ENCODE peak calls at places on chromosome 7, in eight cellular contexts. One of them, this sample, is unnamed.

GRCh38 chr7:23346316-23346715 is 47.2 kb downstream of the MALSU1 start:
- ATAC-seq in aorta: no peak
- ATAC-seq in Panc1: no peak
- ATAC-seq in IMR-90: no peak
- ATAC-seq in psoas muscle: no peak
- ATAC-seq in upper lobe of right lung: no peak
- ATAC-seq in left lung: no peak
- ATAC-seq in A549: no peak
- ATAC-seq in this sample: no peak

GRCh38 chr7:121406866-121407439 is 10.8 kb upstream of the FAM3C start:
- ATAC-seq in aorta: no peak
- ATAC-seq in left lung: no peak
- ATAC-seq in A549: no peak
- ATAC-seq in psoas muscle: no peak
- ATAC-seq in upper lobe of right lung: no peak
- ATAC-seq in IMR-90: no peak
- ATAC-seq in Panc1: no peak
- ATAC-seq in this sample: no peak

GRCh38 chr7:111301891-111302290 is 211.0 kb downstream of the LRRN3 start:
- ATAC-seq in IMR-90: no peak
- ATAC-seq in psoas muscle: no peak
- ATAC-seq in upper lobe of right lung: no peak
- ATAC-seq in aorta: no peak
- ATAC-seq in Panc1: no peak
- ATAC-seq in left lung: no peak
- ATAC-seq in A549: no peak
- ATAC-seq in this sample: no peak

GRCh38 chr7:23685770-23686169 is 5.8 kb downstream of the FAM221A start:
- ATAC-seq in IMR-90: no peak
- ATAC-seq in upper lobe of right lung: no peak
- ATAC-seq in aorta: no peak
- ATAC-seq in left lung: peak
- ATAC-seq in psoas muscle: no peak
- ATAC-seq in A549: no peak
- ATAC-seq in Panc1: peak
- ATAC-seq in this sample: no peak

GRCh38 chr7:151968357-151968756 is 12.1 kb downstream of the GALNTL5 start:
- ATAC-seq in Panc1: no peak
- ATAC-seq in psoas muscle: peak
- ATAC-seq in left lung: peak
- ATAC-seq in IMR-90: no peak
- ATAC-seq in aorta: peak
- ATAC-seq in upper lobe of right lung: peak
- ATAC-seq in A549: no peak
- ATAC-seq in this sample: peak

GRCh38 chr7:17126413-17127374 is 171.8 kb upstream of the AHR start:
- ATAC-seq in Panc1: no peak
- ATAC-seq in left lung: no peak
- ATAC-seq in psoas muscle: no peak
- ATAC-seq in A549: no peak
- ATAC-seq in upper lobe of right lung: peak
- ATAC-seq in aorta: no peak
- ATAC-seq in IMR-90: no peak
- ATAC-seq in this sample: no peak

GRCh38 chr7:6032167-6032566 is 991 bp downstream of the ANKRD61 start:
- ATAC-seq in IMR-90: no peak
- ATAC-seq in A549: no peak
- ATAC-seq in psoas muscle: no peak
- ATAC-seq in aorta: no peak
- ATAC-seq in upper lobe of right lung: no peak
- ATAC-seq in left lung: no peak
- ATAC-seq in Panc1: no peak
- ATAC-seq in this sample: no peak

GRCh38 chr7:18317956-18318355 is 177.6 kb upstream of the HDAC9 start:
- ATAC-seq in IMR-90: no peak
- ATAC-seq in upper lobe of right lung: no peak
- ATAC-seq in A549: no peak
- ATAC-seq in aorta: no peak
- ATAC-seq in Panc1: no peak
- ATAC-seq in left lung: no peak
- ATAC-seq in psoas muscle: no peak
- ATAC-seq in this sample: no peak

GRCh38 chr7:537911-538634 is 18.4 kb upstream of the PDGFA start:
- ATAC-seq in A549: peak
- ATAC-seq in upper lobe of right lung: peak
- ATAC-seq in Panc1: peak
- ATAC-seq in left lung: peak
- ATAC-seq in aorta: peak
- ATAC-seq in IMR-90: peak
- ATAC-seq in psoas muscle: peak
- ATAC-seq in this sample: peak

GRCh38 chr7:44112997-44113763 is 9.0 kb downstream of the AEBP1 start:
- ATAC-seq in left lung: no peak
- ATAC-seq in IMR-90: no peak
- ATAC-seq in aorta: no peak
- ATAC-seq in upper lobe of right lung: no peak
- ATAC-seq in A549: no peak
- ATAC-seq in psoas muscle: no peak
- ATAC-seq in Panc1: peak
- ATAC-seq in this sample: no peak

GRCh38 chr7:128932862-128933821 is 4.6 kb upstream of the IRF5 start:
- ATAC-seq in psoas muscle: no peak
- ATAC-seq in A549: no peak
- ATAC-seq in Panc1: no peak
- ATAC-seq in IMR-90: no peak
- ATAC-seq in aorta: peak
- ATAC-seq in upper lobe of right lung: peak
- ATAC-seq in left lung: peak
- ATAC-seq in this sample: no peak

GRCh38 chr7:155996718-155997059 is 184.4 kb upstream of the SHH start:
- ATAC-seq in Panc1: no peak
- ATAC-seq in A549: no peak
- ATAC-seq in upper lobe of right lung: no peak
- ATAC-seq in IMR-90: no peak
- ATAC-seq in left lung: no peak
- ATAC-seq in psoas muscle: no peak
- ATAC-seq in aorta: no peak
- ATAC-seq in this sample: no peak
- H3K4me3 ChIP-seq in Panc1: no peak
- H3K4me3 ChIP-seq in A549: no peak
- H3K4me3 ChIP-seq in upper lobe of right lung: no peak
- H3K4me3 ChIP-seq in IMR-90: no peak
- H3K4me3 ChIP-seq in left lung: no peak
- H3K4me3 ChIP-seq in psoas muscle: no peak
- H3K4me3 ChIP-seq in aorta: no peak
- H3K4me3 ChIP-seq in this sample: no peak

GRCh38 chr7:3151784-3152183 is 108.1 kb upstream of the CARD11 start:
- ATAC-seq in A549: no peak
- ATAC-seq in Panc1: no peak
- ATAC-seq in left lung: no peak
- ATAC-seq in IMR-90: no peak
- ATAC-seq in upper lobe of right lung: no peak
- ATAC-seq in psoas muscle: no peak
- ATAC-seq in aorta: no peak
- ATAC-seq in this sample: no peak

GRCh38 chr7:3153118-3153517 is 109.5 kb upstream of the CARD11 start:
- ATAC-seq in upper lobe of right lung: no peak
- ATAC-seq in left lung: no peak
- ATAC-seq in A549: no peak
- ATAC-seq in IMR-90: no peak
- ATAC-seq in Panc1: no peak
- ATAC-seq in aorta: no peak
- ATAC-seq in psoas muscle: no peak
- ATAC-seq in this sample: no peak

GRCh38 chr7:3149961-3150516 is 106.4 kb upstream of the CARD11 start:
- ATAC-seq in psoas muscle: no peak
- ATAC-seq in IMR-90: no peak
- ATAC-seq in upper lobe of right lung: no peak
- ATAC-seq in Panc1: no peak
- ATAC-seq in aorta: peak
- ATAC-seq in left lung: no peak
- ATAC-seq in A549: no peak
- ATAC-seq in this sample: no peak

GRCh38 chr7:3152714-3153113 is 109.0 kb upstream of the CARD11 start:
- ATAC-seq in aorta: no peak
- ATAC-seq in psoas muscle: no peak
- ATAC-seq in A549: no peak
- ATAC-seq in upper lobe of right lung: no peak
- ATAC-seq in left lung: no peak
- ATAC-seq in IMR-90: no peak
- ATAC-seq in Panc1: no peak
- ATAC-seq in this sample: no peak

GRCh38 chr7:3149231-3149960 is 105.7 kb upstream of the CARD11 start:
- ATAC-seq in psoas muscle: no peak
- ATAC-seq in aorta: no peak
- ATAC-seq in upper lobe of right lung: no peak
- ATAC-seq in IMR-90: no peak
- ATAC-seq in Panc1: no peak
- ATAC-seq in A549: no peak
- ATAC-seq in left lung: no peak
- ATAC-seq in this sample: no peak
- H3K4me3 ChIP-seq in psoas muscle: no peak
- H3K4me3 ChIP-seq in aorta: no peak
- H3K4me3 ChIP-seq in upper lobe of right lung: no peak
- H3K4me3 ChIP-seq in IMR-90: no peak
- H3K4me3 ChIP-seq in Panc1: no peak
- H3K4me3 ChIP-seq in A549: no peak
- H3K4me3 ChIP-seq in left lung: no peak
- H3K4me3 ChIP-seq in this sample: no peak

DNA sequence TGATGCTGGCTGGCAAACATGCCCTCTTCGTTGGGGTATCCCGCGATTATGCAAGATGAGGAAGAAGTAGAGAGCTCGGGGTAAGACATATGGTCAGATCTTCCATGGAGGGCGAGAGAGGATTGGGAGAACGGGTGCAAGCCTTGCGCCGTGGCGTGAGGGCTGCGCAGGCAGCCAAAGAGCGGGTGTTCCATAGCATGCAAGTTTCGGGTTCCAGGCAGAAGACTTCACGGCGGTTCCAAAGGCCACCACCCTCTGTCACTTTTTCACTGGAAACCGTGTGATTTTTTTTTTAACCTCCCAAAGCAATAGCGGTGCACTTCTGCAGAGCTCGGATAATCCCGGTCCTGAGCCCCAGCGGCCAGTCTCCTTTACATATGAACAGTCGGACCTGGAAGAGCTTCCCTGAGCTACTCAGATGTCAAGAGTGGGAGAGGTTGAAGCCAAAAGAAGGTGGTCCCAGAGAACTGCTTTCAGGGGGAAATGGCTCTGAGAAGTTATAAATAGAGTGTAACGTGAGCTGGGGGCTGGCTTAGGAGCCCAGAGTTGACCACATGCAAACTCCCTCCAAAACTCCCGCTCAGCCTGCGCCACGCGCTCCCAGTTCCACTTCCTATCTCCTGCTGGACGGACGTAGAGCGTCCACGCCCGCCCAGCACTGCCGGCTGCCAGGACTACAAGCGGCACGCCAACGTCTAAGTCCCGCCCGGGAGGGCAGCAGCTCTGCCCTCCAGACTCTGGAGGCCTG is at the start of gene MEOX2:
- ATAC-seq in upper lobe of right lung: peak
- ATAC-seq in Panc1: peak
- ATAC-seq in psoas muscle: peak
- ATAC-seq in aorta: peak
- ATAC-seq in left lung: peak
- ATAC-seq in A549: peak
- ATAC-seq in IMR-90: peak
- ATAC-seq in this sample: peak
- H3K4me3 ChIP-seq in upper lobe of right lung: peak
- H3K4me3 ChIP-seq in Panc1: peak
- H3K4me3 ChIP-seq in psoas muscle: peak
- H3K4me3 ChIP-seq in aorta: peak
- H3K4me3 ChIP-seq in left lung: peak
- H3K4me3 ChIP-seq in A549: peak
- H3K4me3 ChIP-seq in IMR-90: no peak
- H3K4me3 ChIP-seq in this sample: peak

DNA sequence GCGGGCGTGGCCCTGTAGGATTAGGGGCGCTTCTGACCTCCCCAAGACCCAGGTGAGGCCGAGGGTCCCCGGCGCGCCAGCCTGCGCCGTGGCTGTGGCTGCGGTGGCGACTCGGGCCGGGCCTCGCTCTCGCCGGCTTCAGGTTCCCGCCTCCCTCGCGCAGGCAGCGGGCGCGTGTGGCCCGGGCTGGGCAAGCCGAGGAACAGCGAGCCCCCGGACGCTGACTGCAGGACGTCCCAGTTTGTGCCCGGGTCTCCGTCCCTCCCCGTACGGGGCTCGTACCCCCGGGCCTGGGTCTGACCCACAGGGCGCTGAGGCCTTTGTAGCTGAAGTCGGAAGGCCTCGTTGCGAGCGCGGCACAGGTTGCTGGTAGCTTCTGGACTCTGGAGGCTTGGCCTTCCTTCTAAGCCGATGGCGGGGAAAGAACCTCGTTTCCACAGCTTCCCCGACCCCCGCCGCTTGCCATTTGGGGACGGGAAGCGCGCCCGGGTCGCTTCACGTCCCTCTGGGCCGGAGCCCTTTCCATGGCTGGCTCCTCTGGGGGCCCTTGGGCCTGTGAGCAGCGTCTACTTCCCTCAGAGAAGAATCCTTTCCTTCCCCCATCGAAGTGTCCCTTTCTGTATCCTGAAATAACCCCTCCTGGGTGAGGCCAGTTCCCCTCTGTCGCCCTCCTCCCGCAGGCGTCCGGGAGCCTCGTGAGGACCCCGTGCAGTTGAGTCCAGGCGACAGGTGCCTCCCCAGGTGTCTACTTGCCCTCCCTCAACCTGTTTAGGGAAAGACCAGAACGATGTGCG is 9.1 kb downstream of the EVX1 start:
- ATAC-seq in Panc1: no peak
- ATAC-seq in aorta: no peak
- ATAC-seq in A549: no peak
- ATAC-seq in IMR-90: no peak
- ATAC-seq in psoas muscle: peak
- ATAC-seq in upper lobe of right lung: no peak
- ATAC-seq in left lung: no peak
- ATAC-seq in this sample: no peak
- H3K4me3 ChIP-seq in Panc1: no peak
- H3K4me3 ChIP-seq in aorta: no peak
- H3K4me3 ChIP-seq in A549: no peak
- H3K4me3 ChIP-seq in IMR-90: no peak
- H3K4me3 ChIP-seq in psoas muscle: peak
- H3K4me3 ChIP-seq in upper lobe of right lung: no peak
- H3K4me3 ChIP-seq in left lung: no peak
- H3K4me3 ChIP-seq in this sample: no peak

DNA sequence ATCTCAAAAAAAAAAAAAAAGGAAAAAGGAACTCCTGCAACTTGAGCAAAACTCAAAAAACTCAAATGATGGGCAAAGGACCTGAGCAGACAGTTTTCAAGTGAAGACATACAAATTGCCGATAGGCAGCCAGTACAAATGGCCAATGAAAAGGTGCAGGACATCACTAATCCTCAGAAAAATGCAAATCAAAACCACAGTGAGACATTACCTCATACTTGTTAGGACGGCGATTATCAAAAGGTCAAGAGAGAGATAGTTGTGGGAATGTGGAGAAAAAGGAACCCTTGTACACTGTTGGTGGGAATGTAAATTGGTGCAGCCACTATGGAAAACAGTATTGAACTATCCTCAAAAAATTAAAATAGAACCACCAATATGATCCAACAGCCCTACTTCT is 16.8 kb downstream of the SVOPL start:
- ATAC-seq in upper lobe of right lung: no peak
- ATAC-seq in left lung: no peak
- ATAC-seq in aorta: no peak
- ATAC-seq in A549: no peak
- ATAC-seq in IMR-90: no peak
- ATAC-seq in Panc1: no peak
- ATAC-seq in psoas muscle: no peak
- ATAC-seq in this sample: no peak
- H3K4me3 ChIP-seq in upper lobe of right lung: no peak
- H3K4me3 ChIP-seq in left lung: no peak
- H3K4me3 ChIP-seq in aorta: no peak
- H3K4me3 ChIP-seq in A549: no peak
- H3K4me3 ChIP-seq in IMR-90: no peak
- H3K4me3 ChIP-seq in Panc1: no peak
- H3K4me3 ChIP-seq in psoas muscle: no peak
- H3K4me3 ChIP-seq in this sample: no peak

This sample was measured in gastroesophageal sphincter.